ENCODE peak calls at places on chromosomes 2 and 18, in nine cellular contexts. O is heart right ventricle, G is esophagus squamous epithelium, N is ascending aorta, Y is fibroblast of lung, I is K562, C is H1, H is SJCRH30, R is BE2C. J is an unnamed sample.

GRCh38 chr2:2291500-2292260 is 39.4 kb downstream of the MYT1L start:
- DNase-seq in O (peak; percentile 43), G (no peak), N (no peak), Y (no peak), I (no peak), C (peak; percentile 43), H (no peak), R (peak; percentile 64), J (no peak)

GRCh38 chr2:236988690-236989639 is 96.7 kb upstream of the COPS8 start:
- DNase-seq in O (peak; percentile 36), G (no peak), N (peak; percentile 29), Y (no peak), I (no peak), C (no peak), H (peak; percentile 67), R (no peak), J (no peak)

GRCh38 chr2:55751966-55752365 is 58.3 kb upstream of the PNPT1 start:
- DNase-seq in O (no peak), G (no peak), N (no peak), Y (peak; percentile 55), I (no peak), C (no peak), H (no peak), R (no peak), J (no peak)

GRCh38 chr18:58565021-58565420 is 63.9 kb downstream of the ALPK2 start:
- DNase-seq in O (no peak), G (no peak), N (no peak), Y (no peak), I (no peak), C (no peak), H (no peak), R (no peak), J (no peak)

GRCh38 chr2:3285901-3286645 is 91.5 kb downstream of the EIPR1 start:
- DNase-seq in O (no peak), G (no peak), N (no peak), Y (no peak), I (no peak), C (no peak), H (no peak), R (peak; percentile 40), J (no peak)

GRCh38 chr2:197873293-197873701 is 68.9 kb downstream of the PLCL1 start:
- DNase-seq in O (no peak), G (no peak), N (no peak), Y (peak; percentile 86), I (peak; percentile 62), C (peak; percentile 15), H (no peak), R (peak; percentile 16), J (no peak)

GRCh38 chr2:109195193-109196045 is 66.4 kb downstream of the SH3RF3 start:
- DNase-seq in O (peak; percentile 58), G (no peak), N (no peak), Y (no peak), I (no peak), C (no peak), H (no peak), R (no peak), J (no peak)

GRCh38 chr2:233301811-233302210 is 5.8 kb upstream of the SAG start:
- DNase-seq in O (no peak), G (no peak), N (no peak), Y (no peak), I (no peak), C (no peak), H (no peak), R (no peak), J (no peak)

GRCh38 chr18:3960977-3961376 is 494.1 kb downstream of the DLGAP1 start:
- DNase-seq in O (no peak), G (no peak), N (no peak), Y (no peak), I (no peak), C (no peak), H (no peak), R (no peak), J (no peak)

GRCh38 chr18:7532942-7533341 is 34.2 kb upstream of the PTPRM start:
- DNase-seq in O (no peak), G (no peak), N (no peak), Y (no peak), I (no peak), C (no peak), H (no peak), R (no peak), J (no peak)

DNA sequence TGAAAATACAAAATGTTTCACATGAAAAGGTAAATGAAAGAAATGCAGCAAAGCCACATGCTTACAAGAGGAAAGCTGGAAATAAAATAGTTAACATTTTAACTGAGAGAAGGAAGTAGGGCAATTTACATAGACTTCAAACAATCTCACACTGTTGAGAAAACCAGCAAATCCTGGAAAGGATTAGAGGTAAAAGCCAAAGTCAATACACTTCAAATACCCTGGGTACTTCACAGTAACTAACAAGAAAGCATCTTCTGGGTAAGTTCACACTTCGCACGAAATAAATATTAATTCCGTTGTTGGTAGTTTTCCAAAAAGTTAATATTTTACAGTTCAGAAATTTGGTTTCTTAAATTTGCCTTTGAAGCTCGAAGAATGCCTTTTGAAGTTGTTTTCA is 3.5 kb upstream of the ERICH2 start:
- DNase-seq in O (no peak), G (no peak), N (no peak), Y (no peak), I (no peak), C (no peak), H (no peak), R (no peak), J (no peak)
- H3K4me1 ChIP-seq in O (peaks cover 3% of the 10 kb centered on the region), G (peaks cover 26% of the 10 kb centered on the region), N (no peaks in the 10 kb centered on the region), Y (no peaks in the 10 kb centered on the region), I (peaks cover 19% of the 10 kb centered on the region), C (peaks cover 5% of the 10 kb centered on the region), H (peaks cover 15% of the 10 kb centered on the region), R (no peaks in the 10 kb centered on the region), J (peaks cover 11% of the 10 kb centered on the region)

GRCh38 chr2:84996909-84997308 is 25.9 kb downstream of the KCMF1 start:
- DNase-seq in O (no peak), G (no peak), N (no peak), Y (no peak), I (no peak), C (no peak), H (no peak), R (no peak), J (no peak)
- H3K4me1 ChIP-seq in O (peaks cover 8% of the 10 kb centered on the region), G (peaks cover 66% of the 10 kb centered on the region), N (no peaks in the 10 kb centered on the region), Y (peaks cover 3% of the 10 kb centered on the region), I (no peaks in the 10 kb centered on the region), C (no peaks in the 10 kb centered on the region), H (no peaks in the 10 kb centered on the region), R (no peaks in the 10 kb centered on the region), J (peaks cover 53% of the 10 kb centered on the region)

GRCh38 chr2:97967216-97967592 is 28.5 kb downstream of the TMEM131 start:
- DNase-seq in O (no peak), G (no peak), N (no peak), Y (no peak), I (no peak), C (no peak), H (no peak), R (no peak), J (no peak)
- H3K4me1 ChIP-seq in O (peaks cover 3% of the 10 kb centered on the region), G (peaks cover 75% of the 10 kb centered on the region), N (peaks cover 5% of the 10 kb centered on the region), Y (peaks cover 2% of the 10 kb centered on the region), I (peaks cover 31% of the 10 kb centered on the region), C (no peaks in the 10 kb centered on the region), H (no peaks in the 10 kb centered on the region), R (no peaks in the 10 kb centered on the region), J (peaks cover 57% of the 10 kb centered on the region)

DNA sequence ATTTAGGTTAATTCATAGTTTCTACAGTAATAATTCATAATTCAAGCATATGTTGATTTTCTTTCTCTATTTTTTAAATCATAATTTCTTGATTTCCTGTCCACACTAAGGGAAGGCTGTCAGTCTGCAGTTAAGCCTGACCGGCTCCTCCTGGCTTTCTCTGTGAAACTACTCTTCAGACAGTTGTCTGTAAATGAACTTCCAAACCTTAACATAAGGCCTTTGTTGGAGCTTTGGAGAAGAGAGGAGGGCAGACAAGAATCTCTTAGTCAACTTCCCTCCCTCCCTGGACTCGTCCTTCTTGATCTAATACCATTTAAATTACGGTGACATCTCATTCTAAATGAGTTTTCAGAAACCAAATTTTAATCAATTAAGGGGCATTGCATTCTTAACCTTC is 404.1 kb upstream of the ST6GAL2 start:
- DNase-seq in O (no peak), G (no peak), N (no peak), Y (no peak), I (no peak), C (no peak), H (no peak), R (no peak), J (no peak)
- H3K4me1 ChIP-seq in O (no peaks in the 10 kb centered on the region), G (peaks cover 5% of the 10 kb centered on the region), N (no peaks in the 10 kb centered on the region), Y (no peaks in the 10 kb centered on the region), I (no peaks in the 10 kb centered on the region), C (no peaks in the 10 kb centered on the region), H (no peaks in the 10 kb centered on the region), R (no peaks in the 10 kb centered on the region), J (no peaks in the 10 kb centered on the region)

GRCh38 chr2:219630770-219631405 is 3.5 kb downstream of the SLC4A3 start:
- DNase-seq in O (peak; percentile 78), G (no peak), N (no peak), Y (no peak), I (no peak), C (no peak), H (no peak), R (no peak), J (no peak)

GRCh38 chr2:219632758-219633101 is 5.3 kb downstream of the SLC4A3 start:
- DNase-seq in O (no peak), G (no peak), N (no peak), Y (no peak), I (no peak), C (no peak), H (no peak), R (no peak), J (no peak)

GRCh38 chr2:219631406-219631891 is 4.0 kb downstream of the SLC4A3 start:
- DNase-seq in O (no peak), G (no peak), N (no peak), Y (no peak), I (no peak), C (no peak), H (no peak), R (no peak), J (no peak)

GRCh38 chr2:219633276-219634065 is 6.0 kb downstream of the SLC4A3 start:
- DNase-seq in O (no peak), G (no peak), N (no peak), Y (no peak), I (no peak), C (no peak), H (no peak), R (no peak), J (no peak)

GRCh38 chr2:219631925-219632757 is 4.7 kb downstream of the SLC4A3 start:
- DNase-seq in O (no peak), G (no peak), N (no peak), Y (no peak), I (no peak), C (no peak), H (no peak), R (no peak), J (no peak)
- H3K4me1 ChIP-seq in O (peaks cover 2% of the 10 kb centered on the region), G (peaks cover 11% of the 10 kb centered on the region), N (no peaks in the 10 kb centered on the region), Y (no peaks in the 10 kb centered on the region), I (no peaks in the 10 kb centered on the region), C (peaks cover 6% of the 10 kb centered on the region), H (no peaks in the 10 kb centered on the region), R (peaks cover 4% of the 10 kb centered on the region), J (no peaks in the 10 kb centered on the region)

J was measured in CD4-positive, alpha-beta memory T cell.